ENCODE peak calls at places on chromosomes 3 and 15, in five cellular contexts. C is HCT116, B is right lobe of liver, M is HepG2, R is heart left ventricle. F is an unnamed sample.

GRCh38 chr15:73318463-73319351 is 50.1 kb downstream of the HCN4 start:
- ATAC-seq in C (no peak), B (no peak), M (no peak), R (peak), F (no peak)

GRCh38 chr3:107913671-107914070 is 177.2 kb downstream of the CD47 start:
- ATAC-seq in C (no peak), B (peak), M (no peak), R (no peak), F (no peak)

GRCh38 chr15:57118013-57118799 is 199.8 kb downstream of the TCF12 start:
- ATAC-seq in C (peak), B (peak), M (peak), R (peak), F (no peak)

GRCh38 chr3:161875483-161875882 is 378.9 kb downstream of the OTOL1 start:
- ATAC-seq in C (no peak), B (no peak), M (no peak), R (no peak), F (no peak)

GRCh38 chr3:18402140-18402834 is 22.9 kb downstream of the SATB1 start:
- ATAC-seq in C (no peak), B (no peak), M (no peak), R (no peak), F (no peak)

GRCh38 chr3:12981631-12982265 is 91.5 kb downstream of the IQSEC1 start:
- ATAC-seq in C (no peak), B (no peak), M (no peak), R (no peak), F (no peak)

GRCh38 chr3:114175204-114175987 is 3.5 kb downstream of the DRD3 start:
- ATAC-seq in C (no peak), B (no peak), M (no peak), R (no peak), F (no peak)

GRCh38 chr3:100100454-100100853 is 13.8 kb downstream of the FILIP1L start:
- ATAC-seq in C (no peak), B (no peak), M (no peak), R (no peak), F (no peak)

GRCh38 chr3:152051501-152052404 is 178.3 kb downstream of the SUCNR1 start:
- ATAC-seq in C (peak), B (no peak), M (peak), R (no peak), F (peak)

GRCh38 chr3:125116311-125117069 is 60.7 kb upstream of the HEG1 start:
- ATAC-seq in C (no peak), B (no peak), M (peak), R (peak), F (peak)

GRCh38 chr3:158471639-158472294 is 99.2 kb upstream of the MLF1 start:
- ATAC-seq in C (no peak), B (peak), M (peak), R (no peak), F (no peak)

GRCh38 chr3:141905129-141905528 is 28.7 kb downstream of the ATP1B3 start:
- ATAC-seq in C (no peak), B (no peak), M (no peak), R (no peak), F (no peak)

GRCh38 chr3:38579551-38580449 is 69.7 kb downstream of the SCN5A start:
- ATAC-seq in C (no peak), B (no peak), M (no peak), R (peak), F (no peak)

GRCh38 chr3:67083277-67083676 is 85.2 kb downstream of the KBTBD8 start:
- ATAC-seq in C (peak), B (no peak), M (no peak), R (no peak), F (no peak)

GRCh38 chr15:60574801-60575631 is 96.1 kb upstream of the ICE2 start:
- ATAC-seq in C (no peak), B (peak), M (peak), R (no peak), F (no peak)

GRCh38 chr3:167520656-167521360 is 47.0 kb upstream of the SERPINI2 start:
- ATAC-seq in C (no peak), B (peak), M (no peak), R (no peak), F (no peak)

GRCh38 chr3:193490989-193491388 is 63.7 kb downstream of the ATP13A4 start:
- ATAC-seq in C (no peak), B (no peak), M (no peak), R (no peak), F (no peak)

GRCh38 chr3:124809039-124809438 is 78.1 kb downstream of the ITGB5 start:
- ATAC-seq in C (no peak), B (no peak), M (no peak), R (no peak), F (no peak)

GRCh38 chr15:77019476-77020331 is 24.8 kb downstream of the PSTPIP1 start:
- ATAC-seq in C (no peak), B (no peak), M (peak), R (no peak), F (no peak)

GRCh38 chr3:8210752-8211405 is 290.7 kb upstream of the LMCD1 start:
- ATAC-seq in C (no peak), B (no peak), M (no peak), R (no peak), F (no peak)

GRCh38 chr3:125068265-125068664 is 12.5 kb upstream of the HEG1 start:
- ATAC-seq in C (no peak), B (no peak), M (no peak), R (no peak), F (no peak)

GRCh38 chr15:74992619-74993018 is 2.7 kb upstream of the SCAMP5 start:
- ATAC-seq in C (no peak), B (no peak), M (no peak), R (no peak), F (no peak)
- TF ChIP-seq CTCF in C (no peak), B (no peak), M (no peak), R (no peak), F (no peak)

DNA sequence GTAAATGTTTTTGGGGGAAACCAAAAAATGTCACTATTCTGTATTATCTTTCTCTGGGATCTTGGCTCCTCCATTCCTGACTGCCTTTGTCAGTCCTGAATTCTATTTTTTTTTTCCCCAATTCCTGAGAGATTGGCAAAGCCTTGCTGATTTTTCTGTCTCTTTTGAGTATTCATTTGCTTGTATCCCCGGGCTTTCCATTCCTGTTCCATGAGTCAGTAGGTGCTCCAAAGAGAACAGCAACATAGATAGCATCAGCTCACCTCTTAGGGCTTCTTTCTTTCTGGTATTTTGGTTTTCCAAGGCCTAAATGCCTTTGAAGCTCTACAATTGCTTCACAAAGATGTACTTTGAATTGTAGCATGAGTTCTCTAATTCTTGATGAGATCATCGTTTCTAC is 271.7 kb upstream of the LRRC3B start:
- ATAC-seq in C (no peak), B (no peak), M (no peak), R (no peak), F (no peak)
- TF ChIP-seq POLR2A in C (no peak), B (no peak), M (no peak), R (no peak), F (no peak)

DNA sequence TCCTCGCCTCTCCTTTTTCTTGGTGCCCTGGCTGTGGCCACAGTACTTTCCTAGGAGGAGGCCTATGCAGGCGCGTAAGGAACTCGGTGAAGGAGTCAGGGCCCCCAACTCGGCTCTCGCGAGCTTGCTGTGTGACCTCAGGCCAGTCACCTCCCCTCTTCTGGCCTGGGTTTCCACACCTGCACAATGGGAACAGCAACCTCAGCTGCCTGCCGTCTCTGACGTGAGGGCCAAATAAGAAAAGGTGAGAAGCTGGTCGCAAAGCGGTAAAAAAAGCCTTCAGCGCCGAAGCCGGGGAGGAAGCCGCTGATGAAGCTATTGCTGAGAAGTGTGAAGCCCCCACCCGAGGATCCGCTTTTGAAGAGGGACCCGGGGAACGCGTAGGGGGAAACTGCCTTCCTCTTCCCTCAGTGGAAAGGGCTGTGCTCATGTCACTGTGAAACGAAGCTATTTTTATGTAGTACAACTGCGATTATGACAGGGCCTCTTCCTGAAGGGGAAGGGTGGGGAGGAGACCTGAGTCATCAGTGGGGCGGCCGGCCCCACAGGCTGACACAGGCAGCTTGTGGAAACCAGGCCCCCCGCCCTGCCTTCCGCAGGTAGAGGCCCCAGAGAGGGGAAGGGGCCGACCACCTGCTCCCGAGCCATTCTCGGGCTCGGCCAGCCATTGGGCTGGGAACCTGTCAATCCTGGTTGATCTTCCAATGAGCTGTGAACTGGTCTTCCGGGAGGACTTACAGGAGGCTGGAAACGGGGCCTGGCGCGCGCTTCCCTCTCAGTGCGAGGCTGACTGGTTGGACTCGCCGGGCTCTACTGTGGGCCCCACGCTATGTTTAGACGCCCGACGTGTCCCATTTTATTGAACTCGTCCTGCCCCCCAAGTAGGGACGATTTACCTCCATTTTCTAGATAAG is 18.0 kb upstream of the ANKDD1A start:
- ATAC-seq in C (peak), B (peak), M (peak), R (peak), F (peak)
- H3K4me3 ChIP-seq in C (no peak), B (peak), M (peak), R (no peak), F (no peak)

DNA sequence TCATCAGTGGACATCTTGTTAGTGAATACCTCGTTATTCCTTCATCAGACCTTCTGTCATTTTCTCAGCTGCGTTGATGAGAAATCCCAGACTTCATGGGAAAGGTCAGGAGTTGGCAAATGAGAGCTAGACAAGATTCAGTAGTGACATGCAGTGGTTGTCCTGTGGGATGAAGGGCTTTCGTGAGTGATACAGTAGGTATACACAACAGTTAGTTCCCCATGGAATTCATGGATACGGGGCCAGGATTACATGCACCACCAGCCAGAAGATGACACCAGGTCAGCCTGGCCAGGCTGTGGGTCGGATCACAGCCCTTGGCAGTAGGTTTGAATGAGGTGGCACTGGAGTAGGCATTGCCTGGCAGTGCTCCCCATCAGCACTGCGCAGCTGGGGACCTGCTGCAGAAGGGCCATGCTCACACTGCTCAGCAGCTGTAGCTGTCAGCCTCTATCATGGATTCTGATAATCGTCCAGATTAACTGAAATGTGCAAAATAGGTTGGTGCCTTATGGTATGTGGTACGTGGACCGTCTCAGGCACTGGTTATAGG is 150.1 kb downstream of the SLCO3A1 start:
- ATAC-seq in C (no peak), B (no peak), M (no peak), R (peak), F (no peak)
- TF ChIP-seq CTCF in C (no peak), B (no peak), M (no peak), R (no peak), F (no peak)

DNA sequence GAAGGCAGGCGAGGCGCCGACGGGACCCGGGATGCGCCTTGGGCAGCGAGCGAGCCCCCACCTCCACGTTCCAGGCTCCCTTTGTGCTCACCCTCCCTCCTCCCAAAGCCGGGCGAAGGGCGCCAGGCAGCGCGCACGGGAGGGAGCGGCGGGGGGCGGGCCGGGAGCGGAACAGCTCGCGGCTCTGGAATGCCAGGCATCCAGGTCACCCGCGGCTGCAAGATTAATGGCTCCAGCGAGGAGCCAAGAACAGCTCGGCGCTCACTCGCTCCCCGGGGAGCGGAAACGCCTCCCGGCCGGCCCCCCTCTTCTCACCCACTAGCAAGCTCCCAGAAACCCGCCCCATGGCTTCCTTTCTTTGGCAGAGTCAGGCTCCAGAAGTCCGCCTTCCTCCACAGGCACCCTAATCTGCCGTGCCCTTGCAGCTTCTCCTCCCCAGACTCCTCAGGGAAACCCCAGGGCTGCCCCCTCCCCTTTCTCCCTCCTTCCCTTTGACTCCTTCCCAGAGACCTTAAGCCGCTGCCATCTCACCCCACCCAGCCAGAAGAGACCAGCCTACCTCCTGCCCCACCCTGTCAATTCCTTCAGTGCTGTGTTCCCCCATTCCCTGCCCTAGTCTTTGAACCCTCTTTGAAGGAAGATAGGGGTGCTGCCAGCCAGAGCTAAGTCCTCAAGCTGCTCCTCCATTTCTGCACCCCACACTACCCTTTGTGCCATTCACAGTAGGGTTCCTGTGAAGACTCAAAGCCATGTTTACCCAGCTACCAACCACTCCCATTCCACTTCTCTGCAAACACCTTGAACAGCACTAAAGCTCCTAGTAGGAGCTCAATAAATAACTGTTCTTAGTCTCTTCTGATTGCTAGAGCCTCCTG is 9.9 kb downstream of the AMOTL2 start:
- ATAC-seq in C (peak), B (peak), M (peak), R (peak), F (peak)
- TF ChIP-seq POLR2A in C (no peak), B (no peak), M (no peak), R (no peak), F (no peak)

GRCh38 chr3:50390523-50391177 is 31.3 kb upstream of the TMEM115 start:
- ATAC-seq in C (no peak), B (peak), M (peak), R (peak), F (peak)
- H3K4me3 ChIP-seq in C (no peak), B (no peak), M (no peak), R (no peak), F (no peak)

GRCh38 chr15:39999538-39999937 is 39.4 kb downstream of the SRP14 start:
- ATAC-seq in C (no peak), B (no peak), M (no peak), R (no peak), F (no peak)

GRCh38 chr15:40006646-40007045 is 32.3 kb downstream of the SRP14 start:
- ATAC-seq in C (no peak), B (no peak), M (no peak), R (no peak), F (no peak)

GRCh38 chr15:40002295-40002694 is 36.7 kb downstream of the SRP14 start:
- ATAC-seq in C (no peak), B (peak), M (peak), R (no peak), F (no peak)

GRCh38 chr15:40006003-40006402 is 33.0 kb downstream of the SRP14 start:
- ATAC-seq in C (no peak), B (no peak), M (no peak), R (no peak), F (no peak)

DNA sequence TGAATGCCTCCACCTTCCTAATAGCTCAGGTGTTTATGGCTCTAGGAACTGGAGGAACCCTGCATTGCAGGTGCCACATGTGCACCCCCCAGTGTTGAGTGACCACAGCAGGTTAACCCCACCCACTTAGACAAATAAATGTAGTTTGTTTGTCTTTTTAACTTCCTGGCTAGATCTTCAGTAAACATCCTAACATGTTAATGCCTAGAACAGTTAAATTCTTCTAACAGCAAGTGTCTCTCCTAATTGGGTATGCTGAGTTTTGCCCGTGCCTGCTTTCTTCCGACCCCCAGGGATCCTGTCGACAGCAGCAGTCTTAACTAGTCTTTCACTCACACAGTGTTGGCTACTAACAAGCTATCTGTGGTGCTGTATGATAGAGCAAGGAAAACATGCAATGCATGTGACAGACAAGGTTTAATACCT is 35.5 kb downstream of the SRP14 start:
- ATAC-seq in C (no peak), B (peak), M (peak), R (no peak), F (no peak)
- TF ChIP-seq CTCF in C (no peak), B (no peak), M (peak), R (no peak), F (no peak)

GRCh38 chr3:128490650-128491070 is 2.3 kb downstream of the GATA2 start:
- ATAC-seq in C (no peak), B (no peak), M (no peak), R (no peak), F (no peak)

GRCh38 chr3:128489860-128490649 is 2.9 kb downstream of the GATA2 start:
- ATAC-seq in C (peak), B (peak), M (peak), R (no peak), F (no peak)

GRCh38 chr3:128487813-128488635 is 5.0 kb downstream of the GATA2 start:
- ATAC-seq in C (peak), B (peak), M (peak), R (peak), F (peak)

GRCh38 chr3:128488636-128488994 is 4.4 kb downstream of the GATA2 start:
- ATAC-seq in C (peak), B (no peak), M (peak), R (no peak), F (no peak)

GRCh38 chr3:128488995-128489859 is 3.8 kb downstream of the GATA2 start:
- ATAC-seq in C (peak), B (peak), M (peak), R (peak), F (peak)
- TF ChIP-seq POLR2A in C (no peak), B (no peak), M (no peak), R (no peak), F (peak)

GRCh38 chr3:169146112-169146665 is 517.3 kb downstream of the MECOM start:
- ATAC-seq in C (peak), B (peak), M (no peak), R (peak), F (peak)

GRCh38 chr3:169145551-169145950 is 518.0 kb downstream of the MECOM start:
- ATAC-seq in C (no peak), B (no peak), M (no peak), R (no peak), F (no peak)

GRCh38 chr3:169148448-169149348 is 514.8 kb downstream of the MECOM start:
- ATAC-seq in C (peak), B (peak), M (peak), R (peak), F (peak)

GRCh38 chr3:169147246-169148008 is 516.1 kb downstream of the MECOM start:
- ATAC-seq in C (peak), B (peak), M (peak), R (peak), F (peak)

DNA sequence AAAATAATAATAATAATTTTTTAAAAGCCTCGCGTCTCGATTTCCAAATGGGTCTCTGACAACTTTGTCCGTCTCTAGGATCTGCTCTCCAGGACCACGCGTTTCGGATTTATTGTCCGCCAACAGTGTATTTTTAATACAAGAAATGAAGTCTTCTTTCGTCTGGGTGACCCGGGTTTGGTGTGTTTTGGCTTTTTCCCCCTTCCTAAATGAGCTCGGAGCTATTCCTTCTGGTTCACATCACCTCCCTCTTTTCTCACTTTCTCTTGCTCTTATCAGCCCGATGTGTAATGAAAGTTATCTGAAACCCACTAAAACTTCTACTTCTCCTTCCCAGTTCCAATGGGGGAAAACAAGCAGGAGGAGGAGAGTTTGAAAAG is 516.7 kb downstream of the MECOM start:
- ATAC-seq in C (no peak), B (no peak), M (no peak), R (no peak), F (no peak)
- H3K4me3 ChIP-seq in C (peak), B (peak), M (peak), R (peak), F (peak)